ENCODE peak calls at places on chromosome 11, in ten cellular contexts. M is body of pancreas, S is A549, D is choroid plexus epithelial cell, R is upper lobe of right lung, C is GM23338, J is keratinocyte, T is GM23248, P is left lung, G is aorta. L is an unnamed sample.

GRCh38 chr11:78310500-78310909 is 107.1 kb downstream of the GAB2 start:
- DNase-seq in M (peak), S (no peak), D (peak), R (peak), C (no peak), J (no peak), T (peak), P (peak), G (peak), L (no peak)

GRCh38 chr11:2258501-2259465 is 11.6 kb downstream of the ASCL2 start:
- DNase-seq in M (peak), S (no peak), D (no peak), R (no peak), C (no peak), J (no peak), T (no peak), P (no peak), G (peak), L (no peak)

GRCh38 chr11:1453611-1454386 is 32.8 kb downstream of the MOB2 start:
- DNase-seq in M (peak), S (no peak), D (no peak), R (no peak), C (peak), J (peak), T (peak), P (peak), G (no peak), L (peak)

GRCh38 chr11:12060385-12060980 is 49.9 kb upstream of the MICAL2 start:
- DNase-seq in M (no peak), S (no peak), D (no peak), R (no peak), C (no peak), J (no peak), T (no peak), P (no peak), G (no peak), L (no peak)

GRCh38 chr11:2825886-2826678 is 59.5 kb downstream of the CDKN1C start:
- DNase-seq in M (peak), S (no peak), D (peak), R (peak), C (no peak), J (peak), T (peak), P (peak), G (peak), L (peak)

GRCh38 chr11:133934599-133935550 is 21.9 kb downstream of the IGSF9B start:
- DNase-seq in M (no peak), S (peak), D (no peak), R (no peak), C (no peak), J (peak), T (peak), P (no peak), G (no peak), L (peak)

GRCh38 chr11:12187399-12187798 is 77.0 kb downstream of the MICAL2 start:
- DNase-seq in M (no peak), S (no peak), D (no peak), R (no peak), C (no peak), J (no peak), T (no peak), P (no peak), G (no peak), L (peak)

GRCh38 chr11:2387266-2387982 is 10.3 kb downstream of the CD81 start:
- DNase-seq in M (no peak), S (no peak), D (peak), R (no peak), C (no peak), J (no peak), T (peak), P (no peak), G (no peak), L (no peak)

GRCh38 chr11:128872594-128872993 is 5.5 kb upstream of the KCNJ1 start:
- DNase-seq in M (no peak), S (no peak), D (no peak), R (no peak), C (no peak), J (no peak), T (no peak), P (no peak), G (no peak), L (no peak)

GRCh38 chr11:75162954-75163353 is 12.0 kb downstream of the SLCO2B1 start:
- DNase-seq in M (no peak), S (no peak), D (no peak), R (no peak), C (no peak), J (no peak), T (no peak), P (no peak), G (no peak), L (no peak)

GRCh38 chr11:2516276-2517015 is 71.6 kb downstream of the KCNQ1 start:
- DNase-seq in M (no peak), S (no peak), D (no peak), R (no peak), C (no peak), J (no peak), T (no peak), P (no peak), G (peak), L (no peak)

GRCh38 chr11:25943777-25944661 is 387.9 kb upstream of the ANO3 start:
- DNase-seq in M (no peak), S (no peak), D (no peak), R (no peak), C (no peak), J (no peak), T (no peak), P (no peak), G (no peak), L (no peak)

GRCh38 chr11:73195191-73196007 is 22.7 kb upstream of the P2RY2 start:
- DNase-seq in M (no peak), S (peak), D (no peak), R (no peak), C (no peak), J (peak), T (peak), P (peak), G (peak), L (peak)

GRCh38 chr11:19370100-19370861 is 129.5 kb upstream of the E2F8 start:
- DNase-seq in M (peak), S (no peak), D (peak), R (no peak), C (no peak), J (no peak), T (peak), P (no peak), G (peak), L (peak)

GRCh38 chr11:70486026-70486415 is 87.7 kb downstream of the CTTN start:
- DNase-seq in M (no peak), S (no peak), D (no peak), R (no peak), C (no peak), J (no peak), T (no peak), P (no peak), G (no peak), L (no peak)

GRCh38 chr11:18065572-18065971 is 19.5 kb upstream of the TPH1 start:
- DNase-seq in M (peak), S (no peak), D (no peak), R (no peak), C (no peak), J (no peak), T (no peak), P (no peak), G (no peak), L (peak)

GRCh38 chr11:6563121-6563619 is 40.2 kb downstream of the RRP8 start:
- DNase-seq in M (no peak), S (no peak), D (no peak), R (no peak), C (no peak), J (no peak), T (no peak), P (no peak), G (no peak), L (peak)

GRCh38 chr11:103085758-103086365 is 6.1 kb downstream of the DCUN1D5 start:
- DNase-seq in M (no peak), S (no peak), D (peak), R (no peak), C (no peak), J (no peak), T (peak), P (no peak), G (no peak), L (no peak)

GRCh38 chr11:35106595-35106994 is 32.4 kb upstream of the CD44 start:
- DNase-seq in M (no peak), S (no peak), D (no peak), R (no peak), C (no peak), J (no peak), T (no peak), P (no peak), G (no peak), L (no peak)

DNA sequence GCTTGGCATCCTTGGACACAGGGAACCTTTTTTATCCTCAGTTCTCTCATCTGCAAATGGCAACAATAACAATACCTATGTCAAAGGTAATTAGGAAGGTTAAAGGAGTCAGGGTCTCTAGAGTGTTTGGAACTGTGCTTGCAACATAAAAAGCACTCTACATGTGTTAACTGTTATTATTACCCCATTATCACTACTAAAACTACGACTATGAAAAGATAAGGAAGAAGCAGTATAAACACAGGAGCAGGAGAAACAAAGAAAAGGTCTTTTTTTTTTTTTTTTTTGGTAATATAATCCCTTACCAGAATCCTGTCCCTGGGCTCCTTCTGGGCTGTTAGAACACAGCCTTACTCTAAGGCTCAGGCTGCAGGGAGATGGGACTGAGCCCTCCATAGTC is 348.2 kb downstream of the CADM1 start:
- DNase-seq in M (no peak), S (no peak), D (no peak), R (no peak), C (no peak), J (no peak), T (no peak), P (no peak), G (no peak), L (no peak)
- H3K4me3 ChIP-seq in M (no peak), S (no peak), D (no peak), R (no peak), C (no peak), J (no peak), T (no peak), P (no peak), G (no peak), L (no peak)

DNA sequence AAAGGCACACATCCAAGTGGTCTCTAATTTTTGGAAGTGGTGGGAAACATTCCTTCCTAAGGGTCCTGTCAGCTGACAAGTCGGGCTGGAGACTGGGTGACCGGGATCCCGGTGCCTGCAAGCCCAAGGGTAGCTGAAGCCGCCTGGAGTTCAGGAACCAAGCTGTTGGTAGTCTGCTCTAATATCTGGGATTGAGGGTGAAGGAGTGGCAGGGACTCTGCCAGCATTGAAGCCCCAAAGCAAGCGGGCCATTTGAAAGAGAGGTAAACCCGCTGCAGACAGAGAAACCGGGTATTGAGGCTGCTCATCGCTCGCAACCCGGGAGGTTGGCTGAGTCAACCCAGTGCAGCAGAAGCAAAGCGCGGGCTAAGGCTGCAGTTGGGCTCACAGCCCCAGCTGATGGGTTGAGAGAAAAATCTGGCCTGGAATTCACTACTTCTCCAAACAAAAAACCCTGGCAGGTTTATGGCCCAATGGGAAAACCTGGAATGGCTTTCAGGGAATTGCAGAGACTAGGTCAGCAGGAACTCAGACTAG is 28.2 kb upstream of the FBXO3 start:
- DNase-seq in M (peak), S (peak), D (peak), R (no peak), C (peak), J (peak), T (peak), P (peak), G (peak), L (peak)
- H3K4me3 ChIP-seq in M (no peak), S (peak), D (peak), R (peak), C (peak), J (peak), T (peak), P (no peak), G (no peak), L (no peak)

DNA sequence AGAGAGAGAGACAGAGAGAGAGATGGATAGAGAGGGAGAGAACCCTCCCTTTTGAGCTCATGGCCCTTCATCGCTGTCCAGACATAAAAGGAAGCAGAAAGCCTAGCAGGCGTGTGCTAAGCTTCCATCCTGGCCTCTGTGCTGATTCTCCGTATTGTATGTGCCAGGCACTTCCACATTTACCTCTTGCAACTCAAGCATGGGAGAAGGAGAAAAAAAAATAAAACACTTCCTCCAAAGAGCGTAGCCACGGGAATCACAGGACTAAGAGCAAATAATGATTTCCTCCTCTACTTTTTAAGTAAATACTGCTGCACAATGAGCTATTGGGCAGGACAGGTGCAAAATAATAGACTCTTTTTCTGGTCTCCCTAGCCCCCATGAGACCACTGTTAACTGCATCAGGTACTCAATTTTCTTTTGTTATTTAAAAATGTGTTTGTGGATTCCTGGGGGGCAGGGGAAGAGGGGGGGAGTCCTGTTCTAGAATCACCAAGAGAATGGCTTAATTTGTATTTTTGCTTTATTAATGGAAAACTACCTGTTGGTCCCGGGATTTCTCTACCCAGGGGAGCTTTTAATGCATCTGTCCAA is 154.3 kb downstream of the NXPE2 start:
- DNase-seq in M (no peak), S (no peak), D (no peak), R (no peak), C (peak), J (no peak), T (no peak), P (no peak), G (no peak), L (no peak)
- H3K4me3 ChIP-seq in M (no peak), S (no peak), D (no peak), R (no peak), C (peak), J (no peak), T (no peak), P (no peak), G (no peak), L (no peak)

DNA sequence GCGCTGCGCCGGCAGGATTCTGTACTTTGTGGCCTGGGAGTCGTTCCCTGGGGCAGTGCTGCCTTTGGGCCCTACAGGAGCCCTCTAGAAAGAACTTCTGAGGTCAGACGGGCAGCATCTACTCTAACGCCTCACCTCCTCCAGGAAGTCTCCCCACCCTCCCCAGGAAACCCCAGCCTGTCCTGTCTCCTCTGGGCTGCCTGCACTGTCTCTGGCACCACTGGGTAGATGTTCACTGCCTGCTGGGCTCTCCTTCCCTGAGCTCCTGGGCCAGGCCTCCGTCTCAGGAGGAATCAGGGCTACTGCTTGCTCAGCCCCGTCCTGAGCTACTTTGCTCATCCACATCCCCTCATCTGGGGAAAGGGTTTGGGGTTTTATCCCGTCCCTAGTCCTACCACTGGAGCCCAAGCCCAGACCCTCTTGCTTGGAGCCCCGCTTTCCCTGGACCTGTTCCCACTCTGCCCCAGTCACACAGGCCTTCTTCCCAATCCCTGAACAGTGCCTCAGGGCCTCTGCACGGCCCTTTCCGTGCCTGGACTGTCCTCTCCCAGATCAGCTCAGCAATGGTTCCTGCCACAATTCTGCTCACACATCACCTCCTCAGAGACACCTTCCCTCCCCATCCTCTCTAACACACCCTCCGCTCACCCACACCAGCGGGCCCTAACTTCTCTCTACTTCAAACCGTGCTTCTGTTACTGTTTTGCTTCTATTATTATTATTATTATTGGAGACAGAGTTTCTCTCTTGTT is 11.3 kb upstream of the TREH start:
- DNase-seq in M (no peak), S (no peak), D (no peak), R (peak), C (no peak), J (no peak), T (no peak), P (no peak), G (no peak), L (no peak)
- H3K4me3 ChIP-seq in M (no peak), S (no peak), D (no peak), R (peak), C (no peak), J (no peak), T (no peak), P (peak), G (no peak), L (no peak)

GRCh38 chr11:62879554-62879953 is 1.1 kb upstream of the SLC3A2 start:
- DNase-seq in M (peak), S (no peak), D (peak), R (no peak), C (peak), J (no peak), T (peak), P (no peak), G (no peak), L (no peak)
- H3K4me3 ChIP-seq in M (no peak), S (no peak), D (peak), R (peak), C (peak), J (peak), T (peak), P (peak), G (no peak), L (no peak)

DNA sequence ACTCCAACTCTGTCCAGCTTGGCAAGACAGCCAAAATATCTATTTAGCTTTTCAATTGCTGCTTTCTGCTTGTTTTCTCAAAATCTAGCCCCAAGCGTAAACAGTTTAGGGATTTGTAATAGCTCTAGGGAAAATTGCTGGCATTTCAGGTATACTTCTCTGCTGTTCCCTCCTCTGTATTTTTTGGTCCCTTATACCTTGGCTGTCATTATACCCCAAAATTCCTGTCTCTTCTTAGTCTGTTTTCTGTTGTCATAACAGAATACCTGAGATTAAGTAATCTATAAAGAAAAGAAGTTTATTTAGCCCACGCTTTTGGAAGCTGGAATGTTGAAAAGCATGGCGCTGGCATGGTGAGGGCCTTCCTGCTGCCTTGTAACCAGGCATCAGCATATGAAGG is 23.5 kb downstream of the MCAM start:
- DNase-seq in M (no peak), S (no peak), D (no peak), R (no peak), C (no peak), J (no peak), T (no peak), P (no peak), G (no peak), L (no peak)
- H3K4me3 ChIP-seq in M (no peak), S (no peak), D (no peak), R (no peak), C (no peak), J (no peak), T (no peak), P (no peak), G (no peak), L (no peak)